ENCODE peak calls at places on chromosomes 3 and 15, in nine cellular contexts. V, R, I, M, P, L, G, B and C are unnamed samples.

GRCh38 chr15:70447927-70448698 is 315.2 kb downstream of the UACA start:
- DNase-seq in V (no peak), R (no peak), I (no peak), M (peak), P (peak), L (no peak), G (no peak), B (peak), C (no peak)

GRCh38 chr3:46297658-46298423 is 55.6 kb downstream of the CCR3 start:
- DNase-seq in V (no peak), R (no peak), I (no peak), M (no peak), P (no peak), L (no peak), G (no peak), B (no peak), C (peak)

GRCh38 chr15:31277335-31278055 is 49.1 kb upstream of the KLF13 start:
- DNase-seq in V (no peak), R (no peak), I (no peak), M (no peak), P (no peak), L (no peak), G (no peak), B (no peak), C (no peak)

GRCh38 chr3:105719791-105720190 is 149.0 kb downstream of the CBLB start:
- DNase-seq in V (no peak), R (no peak), I (no peak), M (no peak), P (no peak), L (no peak), G (no peak), B (no peak), C (no peak)

GRCh38 chr3:4584537-4585249 is 91.5 kb downstream of the ITPR1 start:
- DNase-seq in V (no peak), R (no peak), I (no peak), M (no peak), P (peak), L (peak), G (peak), B (no peak), C (peak)

GRCh38 chr15:69579950-69580618 is 127.5 kb downstream of the RPLP1 start:
- DNase-seq in V (no peak), R (no peak), I (no peak), M (no peak), P (no peak), L (no peak), G (no peak), B (no peak), C (no peak)

GRCh38 chr15:68731318-68731897 is 89.3 kb downstream of the ANP32A start:
- DNase-seq in V (no peak), R (no peak), I (no peak), M (no peak), P (no peak), L (no peak), G (no peak), B (no peak), C (no peak)

GRCh38 chr3:197589545-197589944 is 33.8 kb upstream of the BDH1 start:
- DNase-seq in V (no peak), R (no peak), I (no peak), M (no peak), P (no peak), L (no peak), G (no peak), B (no peak), C (no peak)

GRCh38 chr15:40006646-40007045 is 32.3 kb downstream of the SRP14 start:
- DNase-seq in V (no peak), R (no peak), I (no peak), M (no peak), P (no peak), L (no peak), G (peak), B (no peak), C (no peak)